ENCODE peak calls at places on chromosomes 4 and X, in ten cellular contexts. One of them, this sample, is unnamed.
A peak's percentile ranks its signal among the peaks of the same experiment; 100 is the strongest.

GRCh38 chrX:23931149-23931604 is 23.4 kb downstream of the CXorf58 start:
- DNase-seq in epithelial cell of esophagus: no peak
- DNase-seq in choroid plexus epithelial cell: no peak
- DNase-seq in AML-193: no peak
- DNase-seq in activated CD8-positive, alpha-beta memory T cell treated with anti-CD3 and anti-CD28 coated beads for 24 hours: no peak
- DNase-seq in H54: no peak
- DNase-seq in fibroblast of pulmonary artery: no peak
- DNase-seq in A673: peak; percentile 28
- DNase-seq in stimulated activated CD8-positive, alpha-beta memory T cell treated with anti-CD3 and anti-CD28 coated beads, Interleukin-15, amount 100 ng/mL, for 1 hour: no peak
- DNase-seq in islet precursor cell: no peak
- DNase-seq in this sample: no peak

GRCh38 chr4:184318852-184319251 is 101.2 kb upstream of the ENPP6 start:
- DNase-seq in epithelial cell of esophagus: no peak
- DNase-seq in choroid plexus epithelial cell: no peak
- DNase-seq in AML-193: no peak
- DNase-seq in activated CD8-positive, alpha-beta memory T cell treated with anti-CD3 and anti-CD28 coated beads for 24 hours: peak; percentile 65
- DNase-seq in H54: no peak
- DNase-seq in fibroblast of pulmonary artery: no peak
- DNase-seq in A673: no peak
- DNase-seq in stimulated activated CD8-positive, alpha-beta memory T cell treated with anti-CD3 and anti-CD28 coated beads, Interleukin-15, amount 100 ng/mL, for 1 hour: no peak
- DNase-seq in islet precursor cell: no peak
- DNase-seq in this sample: no peak

GRCh38 chrX:140503714-140504351 is 1.0 kb downstream of the SOX3 start:
- DNase-seq in epithelial cell of esophagus: no peak
- DNase-seq in choroid plexus epithelial cell: no peak
- DNase-seq in AML-193: no peak
- DNase-seq in activated CD8-positive, alpha-beta memory T cell treated with anti-CD3 and anti-CD28 coated beads for 24 hours: no peak
- DNase-seq in H54: no peak
- DNase-seq in fibroblast of pulmonary artery: peak; percentile 11
- DNase-seq in A673: peak; percentile 9
- DNase-seq in stimulated activated CD8-positive, alpha-beta memory T cell treated with anti-CD3 and anti-CD28 coated beads, Interleukin-15, amount 100 ng/mL, for 1 hour: no peak
- DNase-seq in islet precursor cell: peak; percentile 70
- DNase-seq in this sample: no peak

GRCh38 chr4:79987401-79987800 is 85.6 kb downstream of the ANTXR2 start:
- DNase-seq in epithelial cell of esophagus: peak; percentile 39
- DNase-seq in choroid plexus epithelial cell: peak; percentile 34
- DNase-seq in AML-193: no peak
- DNase-seq in activated CD8-positive, alpha-beta memory T cell treated with anti-CD3 and anti-CD28 coated beads for 24 hours: no peak
- DNase-seq in H54: no peak
- DNase-seq in fibroblast of pulmonary artery: peak; percentile 32
- DNase-seq in A673: no peak
- DNase-seq in stimulated activated CD8-positive, alpha-beta memory T cell treated with anti-CD3 and anti-CD28 coated beads, Interleukin-15, amount 100 ng/mL, for 1 hour: no peak
- DNase-seq in islet precursor cell: no peak
- DNase-seq in this sample: no peak

GRCh38 chr4:138037716-138038115 is 204.4 kb downstream of the SLC7A11 start:
- DNase-seq in epithelial cell of esophagus: no peak
- DNase-seq in choroid plexus epithelial cell: peak; percentile 62
- DNase-seq in AML-193: no peak
- DNase-seq in activated CD8-positive, alpha-beta memory T cell treated with anti-CD3 and anti-CD28 coated beads for 24 hours: no peak
- DNase-seq in H54: no peak
- DNase-seq in fibroblast of pulmonary artery: peak; percentile 45
- DNase-seq in A673: no peak
- DNase-seq in stimulated activated CD8-positive, alpha-beta memory T cell treated with anti-CD3 and anti-CD28 coated beads, Interleukin-15, amount 100 ng/mL, for 1 hour: no peak
- DNase-seq in islet precursor cell: no peak
- DNase-seq in this sample: no peak

GRCh38 chr4:21046121-21046520 is 345.9 kb downstream of the PACRGL start:
- DNase-seq in epithelial cell of esophagus: peak; percentile 41
- DNase-seq in choroid plexus epithelial cell: peak; percentile 5
- DNase-seq in AML-193: no peak
- DNase-seq in activated CD8-positive, alpha-beta memory T cell treated with anti-CD3 and anti-CD28 coated beads for 24 hours: no peak
- DNase-seq in H54: no peak
- DNase-seq in fibroblast of pulmonary artery: peak; percentile 11
- DNase-seq in A673: no peak
- DNase-seq in stimulated activated CD8-positive, alpha-beta memory T cell treated with anti-CD3 and anti-CD28 coated beads, Interleukin-15, amount 100 ng/mL, for 1 hour: no peak
- DNase-seq in islet precursor cell: no peak
- DNase-seq in this sample: no peak

GRCh38 chrX:43349363-43349762 is 306.7 kb upstream of the MAOA start:
- DNase-seq in epithelial cell of esophagus: peak; percentile 54
- DNase-seq in choroid plexus epithelial cell: peak; percentile 44
- DNase-seq in AML-193: peak; percentile 20
- DNase-seq in activated CD8-positive, alpha-beta memory T cell treated with anti-CD3 and anti-CD28 coated beads for 24 hours: peak; percentile 73
- DNase-seq in H54: peak; percentile 0
- DNase-seq in fibroblast of pulmonary artery: peak; percentile 43
- DNase-seq in A673: peak; percentile 71
- DNase-seq in stimulated activated CD8-positive, alpha-beta memory T cell treated with anti-CD3 and anti-CD28 coated beads, Interleukin-15, amount 100 ng/mL, for 1 hour: no peak
- DNase-seq in islet precursor cell: peak; percentile 68
- DNase-seq in this sample: no peak

GRCh38 chr4:52713456-52713937 is 37.7 kb downstream of the ERVMER34-1 start:
- DNase-seq in epithelial cell of esophagus: no peak
- DNase-seq in choroid plexus epithelial cell: peak; percentile 13
- DNase-seq in AML-193: no peak
- DNase-seq in activated CD8-positive, alpha-beta memory T cell treated with anti-CD3 and anti-CD28 coated beads for 24 hours: peak; percentile 71
- DNase-seq in H54: no peak
- DNase-seq in fibroblast of pulmonary artery: no peak
- DNase-seq in A673: no peak
- DNase-seq in stimulated activated CD8-positive, alpha-beta memory T cell treated with anti-CD3 and anti-CD28 coated beads, Interleukin-15, amount 100 ng/mL, for 1 hour: no peak
- DNase-seq in islet precursor cell: no peak
- DNase-seq in this sample: no peak

GRCh38 chr4:11497972-11498371 is 69.3 kb upstream of the HS3ST1 start:
- DNase-seq in epithelial cell of esophagus: peak; percentile 80
- DNase-seq in choroid plexus epithelial cell: no peak
- DNase-seq in AML-193: no peak
- DNase-seq in activated CD8-positive, alpha-beta memory T cell treated with anti-CD3 and anti-CD28 coated beads for 24 hours: no peak
- DNase-seq in H54: no peak
- DNase-seq in fibroblast of pulmonary artery: no peak
- DNase-seq in A673: no peak
- DNase-seq in stimulated activated CD8-positive, alpha-beta memory T cell treated with anti-CD3 and anti-CD28 coated beads, Interleukin-15, amount 100 ng/mL, for 1 hour: no peak
- DNase-seq in islet precursor cell: peak; percentile 60
- DNase-seq in this sample: no peak

GRCh38 chr4:113335771-113336170 is 286.3 kb downstream of the ANK2 start:
- DNase-seq in epithelial cell of esophagus: no peak
- DNase-seq in choroid plexus epithelial cell: no peak
- DNase-seq in AML-193: no peak
- DNase-seq in activated CD8-positive, alpha-beta memory T cell treated with anti-CD3 and anti-CD28 coated beads for 24 hours: no peak
- DNase-seq in H54: no peak
- DNase-seq in fibroblast of pulmonary artery: no peak
- DNase-seq in A673: no peak
- DNase-seq in stimulated activated CD8-positive, alpha-beta memory T cell treated with anti-CD3 and anti-CD28 coated beads, Interleukin-15, amount 100 ng/mL, for 1 hour: no peak
- DNase-seq in islet precursor cell: no peak
- DNase-seq in this sample: no peak

GRCh38 chrX:34809096-34809495 is 133.5 kb upstream of the FAM47B start:
- DNase-seq in epithelial cell of esophagus: no peak
- DNase-seq in choroid plexus epithelial cell: peak; percentile 15
- DNase-seq in AML-193: no peak
- DNase-seq in activated CD8-positive, alpha-beta memory T cell treated with anti-CD3 and anti-CD28 coated beads for 24 hours: no peak
- DNase-seq in H54: no peak
- DNase-seq in fibroblast of pulmonary artery: no peak
- DNase-seq in A673: no peak
- DNase-seq in stimulated activated CD8-positive, alpha-beta memory T cell treated with anti-CD3 and anti-CD28 coated beads, Interleukin-15, amount 100 ng/mL, for 1 hour: no peak
- DNase-seq in islet precursor cell: no peak
- DNase-seq in this sample: no peak

GRCh38 chrX:10447577-10448214 is 172.7 kb downstream of the MID1 start:
- DNase-seq in epithelial cell of esophagus: peak; percentile 33
- DNase-seq in choroid plexus epithelial cell: peak; percentile 52
- DNase-seq in AML-193: no peak
- DNase-seq in activated CD8-positive, alpha-beta memory T cell treated with anti-CD3 and anti-CD28 coated beads for 24 hours: no peak
- DNase-seq in H54: no peak
- DNase-seq in fibroblast of pulmonary artery: peak; percentile 37
- DNase-seq in A673: no peak
- DNase-seq in stimulated activated CD8-positive, alpha-beta memory T cell treated with anti-CD3 and anti-CD28 coated beads, Interleukin-15, amount 100 ng/mL, for 1 hour: no peak
- DNase-seq in islet precursor cell: no peak
- DNase-seq in this sample: no peak

GRCh38 chrX:20252392-20253231 is 14.1 kb downstream of the RPS6KA3 start:
- DNase-seq in epithelial cell of esophagus: peak; percentile 56
- DNase-seq in choroid plexus epithelial cell: peak; percentile 67
- DNase-seq in AML-193: no peak
- DNase-seq in activated CD8-positive, alpha-beta memory T cell treated with anti-CD3 and anti-CD28 coated beads for 24 hours: peak; percentile 90
- DNase-seq in H54: no peak
- DNase-seq in fibroblast of pulmonary artery: peak; percentile 62
- DNase-seq in A673: peak; percentile 68
- DNase-seq in stimulated activated CD8-positive, alpha-beta memory T cell treated with anti-CD3 and anti-CD28 coated beads, Interleukin-15, amount 100 ng/mL, for 1 hour: peak; percentile 49
- DNase-seq in islet precursor cell: peak; percentile 77
- DNase-seq in this sample: no peak

GRCh38 chr4:48046059-48046458 is 29.5 kb downstream of the NIPAL1 start:
- DNase-seq in epithelial cell of esophagus: no peak
- DNase-seq in choroid plexus epithelial cell: no peak
- DNase-seq in AML-193: no peak
- DNase-seq in activated CD8-positive, alpha-beta memory T cell treated with anti-CD3 and anti-CD28 coated beads for 24 hours: no peak
- DNase-seq in H54: no peak
- DNase-seq in fibroblast of pulmonary artery: no peak
- DNase-seq in A673: no peak
- DNase-seq in stimulated activated CD8-positive, alpha-beta memory T cell treated with anti-CD3 and anti-CD28 coated beads, Interleukin-15, amount 100 ng/mL, for 1 hour: no peak
- DNase-seq in islet precursor cell: no peak
- DNase-seq in this sample: no peak

GRCh38 chrX:41087219-41087618 is 2.0 kb downstream of the USP9X start:
- DNase-seq in epithelial cell of esophagus: no peak
- DNase-seq in choroid plexus epithelial cell: no peak
- DNase-seq in AML-193: no peak
- DNase-seq in activated CD8-positive, alpha-beta memory T cell treated with anti-CD3 and anti-CD28 coated beads for 24 hours: no peak
- DNase-seq in H54: no peak
- DNase-seq in fibroblast of pulmonary artery: no peak
- DNase-seq in A673: no peak
- DNase-seq in stimulated activated CD8-positive, alpha-beta memory T cell treated with anti-CD3 and anti-CD28 coated beads, Interleukin-15, amount 100 ng/mL, for 1 hour: no peak
- DNase-seq in islet precursor cell: no peak
- DNase-seq in this sample: no peak

GRCh38 chrX:94418065-94418464 is 744.1 kb downstream of the FAM133A start:
- DNase-seq in epithelial cell of esophagus: no peak
- DNase-seq in choroid plexus epithelial cell: no peak
- DNase-seq in AML-193: no peak
- DNase-seq in activated CD8-positive, alpha-beta memory T cell treated with anti-CD3 and anti-CD28 coated beads for 24 hours: no peak
- DNase-seq in H54: no peak
- DNase-seq in fibroblast of pulmonary artery: no peak
- DNase-seq in A673: no peak
- DNase-seq in stimulated activated CD8-positive, alpha-beta memory T cell treated with anti-CD3 and anti-CD28 coated beads, Interleukin-15, amount 100 ng/mL, for 1 hour: no peak
- DNase-seq in islet precursor cell: no peak
- DNase-seq in this sample: no peak

GRCh38 chr4:186240848-186241491 is 13.7 kb downstream of the KLKB1 start:
- DNase-seq in epithelial cell of esophagus: no peak
- DNase-seq in choroid plexus epithelial cell: no peak
- DNase-seq in AML-193: no peak
- DNase-seq in activated CD8-positive, alpha-beta memory T cell treated with anti-CD3 and anti-CD28 coated beads for 24 hours: no peak
- DNase-seq in H54: no peak
- DNase-seq in fibroblast of pulmonary artery: no peak
- DNase-seq in A673: no peak
- DNase-seq in stimulated activated CD8-positive, alpha-beta memory T cell treated with anti-CD3 and anti-CD28 coated beads, Interleukin-15, amount 100 ng/mL, for 1 hour: no peak
- DNase-seq in islet precursor cell: no peak
- DNase-seq in this sample: no peak

GRCh38 chr4:113979157-113979972 is at the start of gene ARSJ:
- DNase-seq in epithelial cell of esophagus: peak; percentile 75
- DNase-seq in choroid plexus epithelial cell: peak; percentile 79
- DNase-seq in AML-193: no peak
- DNase-seq in activated CD8-positive, alpha-beta memory T cell treated with anti-CD3 and anti-CD28 coated beads for 24 hours: peak; percentile 70
- DNase-seq in H54: peak; percentile 19
- DNase-seq in fibroblast of pulmonary artery: peak; percentile 89
- DNase-seq in A673: peak; percentile 72
- DNase-seq in stimulated activated CD8-positive, alpha-beta memory T cell treated with anti-CD3 and anti-CD28 coated beads, Interleukin-15, amount 100 ng/mL, for 1 hour: no peak
- DNase-seq in islet precursor cell: peak; percentile 84
- DNase-seq in this sample: peak; percentile 60

This sample was measured in RWPE2.